ENCODE peak calls at places on chromosomes 12 and 14, in four cellular contexts. E, M, I and K are unnamed samples.

GRCh38 chr14:69183735-69184134 is 7.6 kb upstream of the EXD2 start:
- DNase-seq in E (no peak), M (no peak), I (no peak), K (peak; percentile 23)

GRCh38 chr14:79279645-79280399 is 931.5 kb downstream of the DIO2 start:
- DNase-seq in I (no peak), M (no peak), E (no peak), K (no peak)

GRCh38 chr14:92088494-92088893 is 17.9 kb downstream of the ATXN3 start:
- DNase-seq in I (no peak), E (no peak), M (no peak), K (no peak)

GRCh38 chr12:132505105-132505851 is 15.3 kb downstream of the FBRSL1 start:
- DNase-seq in M (no peak), I (no peak), E (no peak), K (no peak)

GRCh38 chr12:96770239-96770780 is 136.7 kb upstream of the NEDD1 start:
- DNase-seq in E (no peak), M (peak; percentile 90), I (no peak), K (no peak)

GRCh38 chr12:48826209-48826855 is 8.0 kb downstream of the CACNB3 start:
- DNase-seq in I (no peak), M (no peak), E (no peak), K (no peak)

GRCh38 chr12:120761581-120761980 is 36.0 kb downstream of the ACADS start:
- DNase-seq in E (no peak), I (no peak), M (peak; percentile 49), K (no peak)

GRCh38 chr12:131194166-131194565 is 240.5 kb downstream of the ADGRD1 start:
- DNase-seq in I (no peak), E (no peak), M (no peak), K (no peak)

GRCh38 chr12:5650804-5651461 is 219.0 kb downstream of the NTF3 start:
- DNase-seq in E (no peak), M (peak; percentile 99), I (no peak), K (no peak)

GRCh38 chr12:196436-196835 is 17.5 kb downstream of the SLC6A12 start:
- DNase-seq in E (no peak), I (no peak), M (no peak), K (no peak)

GRCh38 chr12:132257206-132257954 is 72.0 kb downstream of the GALNT9 start:
- DNase-seq in E (no peak), M (no peak), I (no peak), K (no peak)

GRCh38 chr12:127355061-127355820 is 911.7 kb upstream of the TMEM132C start:
- DNase-seq in E (peak; percentile 54), I (no peak), M (no peak), K (no peak)

GRCh38 chr12:109715310-109716091 is 1.9 kb downstream of the FAM222A start:
- DNase-seq in I (no peak), M (peak; percentile 31), E (no peak), K (no peak)

GRCh38 chr12:110704750-110705149 is 15.8 kb upstream of the HVCN1 start:
- DNase-seq in M (peak; percentile 43), I (no peak), E (no peak), K (no peak)

GRCh38 chr12:107788690-107789458 is 14.4 kb downstream of the ASCL4 start:
- DNase-seq in M (no peak), E (no peak), I (no peak), K (no peak)

GRCh38 chr12:50784501-50784900 is 20.6 kb downstream of the ATF1 start:
- DNase-seq in E (no peak), M (no peak), I (no peak), K (no peak)

GRCh38 chr14:91510171-91511013 is at the start of gene PPP4R3A:
- DNase-seq in M (peak; percentile 93), E (peak; percentile 95), I (peak; percentile 91), K (peak; percentile 72)

GRCh38 chr14:61420326-61420725 is 98.9 kb downstream of the PRKCH start:
- DNase-seq in E (peak; percentile 39), I (no peak), M (no peak), K (no peak)

GRCh38 chr12:71551529-71551928 is 111.9 kb downstream of the LGR5 start:
- DNase-seq in M (peak; percentile 3), I (peak; percentile 73), E (no peak), K (no peak)

GRCh38 chr14:72653026-72653425 is 240.9 kb downstream of the DPF3 start:
- DNase-seq in I (no peak), E (no peak), M (no peak), K (no peak)

GRCh38 chr12:122851820-122852219 is 16.6 kb downstream of the HIP1R start:
- DNase-seq in M (no peak), I (no peak), E (peak; percentile 82), K (no peak)

GRCh38 chr12:40560848-40561247 is 131.4 kb upstream of the CNTN1 start:
- DNase-seq in M (no peak), I (no peak), E (no peak), K (no peak)

GRCh38 chr14:68638817-68639517 is 153.9 kb downstream of the ZFP36L1 start:
- DNase-seq in I (no peak), M (no peak), E (no peak), K (no peak)

GRCh38 chr12:80116735-80117134 is 17.4 kb downstream of the OTOGL start:
- DNase-seq in E (no peak), I (no peak), M (no peak), K (no peak)

GRCh38 chr14:104299993-104300761 is 161.8 kb downstream of the KIF26A start:
- DNase-seq in M (no peak), I (no peak), E (no peak), K (no peak)

GRCh38 chr14:105107781-105108515 is 42.7 kb upstream of the GPR132 start:
- DNase-seq in M (no peak), E (no peak), I (no peak), K (no peak)

GRCh38 chr14:57066887-57067513 is 201.7 kb downstream of the EXOC5 start:
- DNase-seq in E (peak; percentile 18), M (no peak), I (peak; percentile 25), K (no peak)